ENCODE peak calls at places on chromosomes 7 and 10, in five cellular contexts. X is A549, I is upper lobe of left lung, K is uterus, Y is right lobe of liver. V is an unnamed sample. For H3K4me1, the result is how much of the 10 kb centered on the place peaks cover.

GRCh38 chr7:93941956-93942355 is 20.4 kb downstream of the GNG11 start:
- DNase-seq in X (no peak), I (no peak), K (no peak), Y (no peak), V (no peak)

GRCh38 chr10:97759157-97759980 is 12.4 kb downstream of the SFRP5 start:
- DNase-seq in I (peak), Y (peak), K (peak), X (peak), V (peak)

GRCh38 chr10:130400890-130401289 is 264.7 kb downstream of the GLRX3 start:
- DNase-seq in I (no peak), Y (no peak), X (no peak), K (no peak), V (no peak)

GRCh38 chr7:80346704-80347103 is 165.2 kb downstream of the GNAT3 start:
- DNase-seq in I (no peak), Y (no peak), X (peak), K (no peak), V (no peak)

GRCh38 chr7:129832282-129832681 is 120.5 kb downstream of the UBE2H start:
- DNase-seq in K (no peak), I (no peak), Y (no peak), X (no peak), V (no peak)

GRCh38 chr10:103739039-103739764 is 116.2 kb downstream of the SH3PXD2A start:
- DNase-seq in K (peak), I (no peak), X (no peak), Y (peak), V (peak)

GRCh38 chr7:5636914-5637313 is 144.5 kb downstream of the RNF216 start:
- DNase-seq in Y (no peak), K (peak), X (peak), I (no peak), V (peak)

GRCh38 chr10:15571570-15571969 is 148.2 kb downstream of the ITGA8 start:
- DNase-seq in K (peak), Y (no peak), I (no peak), X (no peak), V (peak)

GRCh38 chr7:11665381-11665780 is 166.6 kb downstream of the THSD7A start:
- DNase-seq in Y (no peak), K (no peak), X (peak), I (no peak), V (no peak)

GRCh38 chr7:19144661-19145428 is at the start of gene FERD3L:
- DNase-seq in K (no peak), Y (no peak), X (no peak), I (no peak), V (no peak)

GRCh38 chr7:35424869-35425495 is 171.1 kb upstream of the TBX20 start:
- DNase-seq in K (peak), X (peak), Y (peak), I (peak), V (peak)

GRCh38 chr7:90626011-90626410 is 29.9 kb downstream of the CDK14 start:
- DNase-seq in K (no peak), Y (no peak), I (no peak), X (no peak), V (no peak)

GRCh38 chr7:43076189-43076605 is 36.2 kb upstream of the HECW1 start:
- DNase-seq in I (no peak), K (no peak), Y (no peak), X (peak), V (peak)

GRCh38 chr7:48298779-48299178 is 127.5 kb downstream of the ABCA13 start:
- DNase-seq in K (no peak), Y (no peak), I (no peak), X (peak), V (no peak)

GRCh38 chr10:103472005-103472404 is 7.0 kb downstream of the CALHM3 start:
- DNase-seq in X (no peak), I (no peak), K (no peak), Y (no peak), V (no peak)

GRCh38 chr7:142933092-142933475 is 462 bp downstream of the TRPV5 start:
- DNase-seq in I (no peak), X (no peak), Y (no peak), K (no peak), V (no peak)

GRCh38 chr10:18097524-18097923 is 42.7 kb upstream of the CACNB2 start:
- DNase-seq in X (no peak), K (no peak), Y (no peak), I (no peak), V (no peak)

GRCh38 chr10:15223174-15223573 is 54.7 kb upstream of the NMT2 start:
- DNase-seq in Y (no peak), X (no peak), I (no peak), K (no peak), V (no peak)

GRCh38 chr7:1418505-1419309 is 40.6 kb downstream of the MICALL2 start:
- DNase-seq in X (peak), K (no peak), I (no peak), Y (no peak), V (peak)

GRCh38 chr10:67438605-67439258 is 257.3 kb downstream of the CTNNA3 start:
- DNase-seq in X (peak), I (no peak), K (no peak), Y (no peak), V (no peak)

GRCh38 chr10:30373596-30374327 is 24.7 kb upstream of the MTPAP start:
- DNase-seq in K (no peak), Y (no peak), I (no peak), X (no peak), V (no peak)

GRCh38 chr7:107816053-107816566 is 13.1 kb upstream of the SLC26A3 start:
- DNase-seq in I (no peak), Y (no peak), K (no peak), X (no peak), V (no peak)

GRCh38 chr7:74453321-74454011 is at the start of gene GTF2IRD1:
- DNase-seq in X (peak), K (peak), Y (peak), I (peak), V (peak)

GRCh38 chr7:121945066-121945848 is 72.3 kb downstream of the PTPRZ1 start:
- DNase-seq in Y (no peak), I (no peak), K (no peak), X (no peak), V (no peak)

GRCh38 chr10:29328988-29329387 is 40.1 kb downstream of the LYZL1 start:
- DNase-seq in X (no peak), Y (no peak), K (peak), I (no peak), V (peak)

GRCh38 chr7:44791278-44792219 is 4.9 kb upstream of the PPIA start:
- DNase-seq in I (no peak), Y (no peak), K (no peak), X (no peak), V (no peak)

GRCh38 chr7:116802784-116803183 is 59.6 kb upstream of the CAPZA2 start:
- DNase-seq in Y (no peak), K (no peak), X (peak), I (no peak), V (peak)

GRCh38 chr10:102540023-102540422 is 36.3 kb downstream of the SUFU start:
- DNase-seq in K (no peak), I (no peak), Y (no peak), X (peak), V (no peak)

GRCh38 chr10:125868372-125868975 is 12.6 kb downstream of the DHX32 start:
- DNase-seq in K (no peak), I (no peak), X (peak), Y (no peak), V (no peak)

GRCh38 chr7:49768835-49769234 is 4.6 kb upstream of the VWC2 start:
- DNase-seq in Y (no peak), K (no peak), X (no peak), I (no peak), V (no peak)

GRCh38 chr7:67625257-67625713 is 628.7 kb downstream of the TYW1 start:
- DNase-seq in X (peak), I (peak), K (peak), Y (peak), V (peak)

GRCh38 chr10:89160339-89160738 is 46.8 kb downstream of the CH25H start:
- DNase-seq in Y (no peak), X (no peak), K (no peak), I (no peak), V (no peak)

DNA sequence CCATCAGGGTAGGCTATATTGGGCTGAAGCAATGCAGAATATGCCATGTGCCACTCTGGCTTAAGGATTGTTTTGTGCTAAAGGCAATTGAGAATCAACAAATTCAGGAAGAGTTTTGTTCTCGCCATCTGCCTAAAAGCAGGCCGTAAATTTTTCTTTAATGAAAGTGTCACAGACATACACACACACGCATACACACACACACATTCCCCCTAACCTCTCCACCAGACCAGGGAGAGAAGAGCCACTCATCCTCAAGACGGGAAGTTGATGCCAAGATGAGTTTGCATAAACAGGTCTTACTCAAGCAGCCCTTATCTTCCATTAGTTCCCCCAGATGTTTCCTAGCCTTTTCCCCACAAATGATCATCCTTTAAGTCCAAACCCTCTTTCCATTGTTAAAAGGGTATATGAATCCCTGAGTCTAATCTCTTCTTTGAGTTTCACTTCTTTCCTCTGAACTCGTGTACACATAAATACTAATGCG is 59.6 kb upstream of the TRIM24 start:
- DNase-seq in X (no peak), K (no peak), Y (no peak), I (no peak), V (no peak)
- H3K4me1 ChIP-seq in X (under half), K (under half), Y (under half), I (under half), V (under half)

GRCh38 chr10:68721673-68721963 is 579 bp downstream of the CCAR1 start:
- DNase-seq in Y (no peak), K (no peak), X (no peak), I (no peak), V (peak)

GRCh38 chr10:68727146-68727545 is 6.1 kb downstream of the CCAR1 start:
- DNase-seq in Y (no peak), K (no peak), X (no peak), I (no peak), V (no peak)

GRCh38 chr10:68720793-68721672 is at the start of gene CCAR1:
- DNase-seq in K (peak), I (peak), Y (peak), X (peak), V (peak)

DNA sequence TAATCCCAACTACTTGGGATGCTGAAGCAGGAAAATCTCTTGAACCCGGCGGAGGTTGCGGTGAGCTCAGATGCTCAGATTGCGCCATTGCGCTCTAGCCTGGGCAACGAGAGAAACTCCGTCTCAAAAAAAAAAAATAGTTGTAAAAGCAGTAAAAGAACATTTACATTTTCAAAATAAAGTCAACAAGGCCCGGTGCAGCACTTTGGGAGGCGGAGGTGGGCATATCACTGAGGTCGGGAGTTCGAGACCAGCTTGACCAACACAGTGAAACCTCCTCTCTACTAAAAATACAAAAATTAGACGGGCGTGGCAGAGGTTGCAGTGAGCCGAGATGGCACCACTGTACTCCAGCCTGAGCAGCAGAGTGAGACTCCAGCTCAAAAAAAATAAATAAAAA is 4.0 kb downstream of the CCAR1 start:
- DNase-seq in Y (no peak), X (no peak), I (no peak), K (no peak), V (no peak)
- TF ChIP-seq POLR2A in Y (no peak), X (no peak), I (no peak), K (no peak), V (no peak)

GRCh38 chr10:71756441-71757191 is 16.7 kb downstream of the VSIR start:
- DNase-seq in K (no peak), Y (no peak), X (no peak), I (no peak), V (no peak)

GRCh38 chr10:71754562-71754961 is 18.8 kb downstream of the VSIR start:
- DNase-seq in K (no peak), I (no peak), X (no peak), Y (no peak), V (no peak)

GRCh38 chr10:71755179-71755879 is 18.0 kb downstream of the VSIR start:
- DNase-seq in I (no peak), X (no peak), Y (no peak), K (no peak), V (no peak)

GRCh38 chr10:71753960-71754505 is 19.3 kb downstream of the VSIR start:
- DNase-seq in I (no peak), K (no peak), X (no peak), Y (no peak), V (no peak)

GRCh38 chr10:71757450-71757918 is 15.8 kb downstream of the VSIR start:
- DNase-seq in K (no peak), X (no peak), I (no peak), Y (no peak), V (no peak)
- H3K4me1 ChIP-seq in K (under half), X (under half), I (half or more), Y (under half), V (under half)

GRCh38 chr7:27199820-27200760 is at the start of gene HOXA13:
- DNase-seq in X (peak), Y (no peak), I (no peak), K (no peak), V (no peak)
- TF ChIP-seq POLR2A in X (no peak), Y (no peak), I (no peak), K (no peak), V (no peak)

DNA sequence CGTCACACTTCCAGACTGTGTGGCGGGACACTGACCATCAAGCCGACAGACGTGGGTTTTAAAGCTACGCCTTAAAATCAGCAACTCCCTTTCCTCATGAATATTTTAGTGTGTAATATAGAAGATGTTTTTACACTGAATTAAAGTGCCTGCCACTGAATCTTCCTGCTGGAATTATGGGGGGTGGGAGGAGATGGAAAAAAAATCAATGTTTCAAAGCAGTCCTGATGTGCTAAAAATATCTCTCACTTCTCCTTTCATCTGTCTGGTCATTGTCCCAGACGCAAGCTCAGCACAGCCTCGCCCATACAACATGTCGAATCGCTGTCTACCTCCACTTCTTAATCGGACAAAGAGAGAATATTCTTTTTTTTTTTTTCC is 165.1 kb upstream of the KLF14 start:
- DNase-seq in X (no peak), K (no peak), I (no peak), Y (no peak), V (no peak)
- H3K4me1 ChIP-seq in X (half or more), K (under half), I (half or more), Y (under half), V (half or more)

DNA sequence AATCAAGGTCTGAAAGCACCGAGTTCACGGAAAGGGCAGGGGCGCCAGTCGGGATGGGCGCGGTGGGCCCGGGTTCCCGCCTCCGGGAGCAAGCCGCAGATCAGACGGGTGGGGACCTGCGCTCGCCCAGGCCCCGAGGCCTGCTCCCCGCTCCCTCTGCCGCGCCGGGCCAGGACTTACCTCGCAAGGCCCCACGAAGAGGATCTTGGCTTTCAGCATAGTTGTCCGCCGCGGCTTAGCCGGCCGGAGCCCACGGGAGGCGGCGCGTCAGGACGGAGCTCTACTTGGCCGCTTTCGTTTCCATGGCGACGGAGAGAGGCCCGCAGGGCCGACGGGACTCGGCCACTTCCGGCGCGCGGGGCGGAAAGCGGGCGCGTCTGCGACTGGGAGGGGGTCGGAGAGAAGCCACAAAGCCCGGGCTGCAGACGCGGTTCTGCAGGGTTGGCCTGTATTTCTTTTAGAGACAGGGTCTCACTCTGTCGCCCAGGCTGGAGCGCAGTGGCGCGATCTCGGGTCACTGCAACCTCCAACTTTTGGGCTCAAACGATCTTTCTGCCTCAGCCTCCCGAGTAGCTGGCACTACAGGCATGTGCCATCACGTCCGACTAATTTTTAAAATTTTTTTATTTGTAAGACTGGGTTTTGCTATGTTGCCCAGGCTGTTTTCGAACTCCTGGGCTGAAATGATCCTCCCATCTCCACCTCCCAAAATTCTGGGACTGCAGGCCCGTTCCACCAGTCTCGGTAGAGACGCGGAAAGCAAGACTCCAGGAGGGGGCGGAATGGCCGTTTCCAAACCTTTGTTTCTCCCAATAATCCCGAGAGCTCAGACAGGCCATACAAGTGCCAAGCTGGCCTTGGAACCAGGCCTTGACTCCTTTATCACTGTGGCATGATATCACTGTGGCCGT is at the start of gene IFT22:
- DNase-seq in K (peak), X (peak), I (peak), Y (peak), V (peak)
- TF ChIP-seq POLR2A in K (peak), X (peak), I (no peak), Y (peak), V (no peak)

GRCh38 chr7:131544021-131544420 is 12.4 kb downstream of the PODXL start:
- DNase-seq in I (no peak), Y (no peak), K (no peak), X (no peak), V (no peak)
- H3K4me1 ChIP-seq in I (under half), Y (under half), K (under half), X (under half), V (under half)

GRCh38 chr10:118754556-118755423 is at the start of gene CACUL1:
- DNase-seq in Y (peak), X (peak), I (peak), K (peak), V (peak)
- TF ChIP-seq POLR2A in Y (peak), X (peak), I (peak), K (peak), V (peak)

V was measured in testis.